ENCODE peak calls at places on chromosomes 4 and X, in four cellular contexts. E, Y, M and L are unnamed samples. For H3K36me3, the result is how much of the 10 kb centered on the place peaks cover.

GRCh38 chr4:74112399-74113090 is 13.6 kb upstream of the CXCL2 start:
- DNase-seq in E (peak), M (peak), Y (no peak), L (no peak)

GRCh38 chrX:40171513-40172168 is 73.9 kb upstream of the BCOR start:
- DNase-seq in Y (peak), M (peak), E (peak), L (no peak)

GRCh38 chr4:518569-519083 is 19.6 kb downstream of the PIGG start:
- DNase-seq in E (no peak), M (no peak), Y (peak), L (no peak)

GRCh38 chrX:70219938-70220764 is 14.3 kb upstream of the AWAT1 start:
- DNase-seq in Y (no peak), M (peak), E (peak), L (no peak)

GRCh38 chr4:86704601-86705000 is 110.5 kb downstream of the PTPN13 start:
- DNase-seq in Y (no peak), E (no peak), M (no peak), L (no peak)

GRCh38 chr4:54941994-54942552 is 183.3 kb downstream of the KDR start:
- DNase-seq in Y (no peak), E (no peak), M (peak), L (no peak)

GRCh38 chr4:186104114-186104894 is at the start of gene FAM149A:
- DNase-seq in M (peak), Y (peak), E (no peak), L (no peak)

GRCh38 chrX:74178536-74178935 is 125.4 kb upstream of the ZCCHC13 start:
- DNase-seq in M (no peak), E (no peak), Y (peak), L (no peak)

GRCh38 chr4:168797176-168797575 is 212.9 kb downstream of the CBR4 start:
- DNase-seq in M (peak), E (peak), Y (no peak), L (no peak)

GRCh38 chr4:128709268-128709667 is 100.2 kb upstream of the JADE1 start:
- DNase-seq in E (no peak), M (no peak), Y (no peak), L (no peak)

GRCh38 chrX:138349351-138349750 is 362.2 kb downstream of the FGF13 start:
- DNase-seq in M (no peak), Y (no peak), E (no peak), L (no peak)

GRCh38 chr4:6722891-6723290 is 6.9 kb downstream of the BLOC1S4 start:
- DNase-seq in M (no peak), Y (no peak), E (no peak), L (no peak)

GRCh38 chrX:119236599-119237525 is 777 bp downstream of the PGRMC1 start:
- DNase-seq in M (peak), Y (peak), E (peak), L (no peak)

GRCh38 chr4:101708640-101709039 is 81.9 kb upstream of the BANK1 start:
- DNase-seq in M (no peak), E (no peak), Y (no peak), L (no peak)

GRCh38 chr4:125011646-125012045 is 299.1 kb upstream of the ANKRD50 start:
- DNase-seq in E (no peak), M (peak), Y (no peak), L (no peak)

GRCh38 chr4:70613893-70614572 is 14.5 kb upstream of the ENAM start:
- DNase-seq in E (no peak), Y (no peak), M (peak), L (no peak)

GRCh38 chr4:31089815-31090214 is 369.6 kb downstream of the PCDH7 start:
- DNase-seq in E (peak), M (peak), Y (no peak), L (no peak)

GRCh38 chr4:39699676-39700409 is 1.9 kb downstream of the UBE2K start:
- DNase-seq in Y (no peak), E (peak), M (peak), L (no peak)

GRCh38 chrX:13646154-13646549 is 6.8 kb upstream of the TCEANC start:
- DNase-seq in Y (peak), E (peak), M (peak), L (no peak)

GRCh38 chrX:120647127-120647526 is 17.3 kb upstream of the C1GALT1C1 start:
- DNase-seq in M (no peak), Y (no peak), E (no peak), L (no peak)

GRCh38 chrX:56763556-56764152 is 34.6 kb downstream of the NBDY start:
- DNase-seq in Y (peak), E (peak), M (no peak), L (peak)

GRCh38 chr4:156598138-156598681 is 373.4 kb downstream of the PDGFC start:
- DNase-seq in M (peak), Y (no peak), E (peak), L (no peak)

GRCh38 chrX:44945736-44946135 is 72.7 kb downstream of the KDM6A start:
- DNase-seq in E (no peak), M (no peak), Y (no peak), L (no peak)

GRCh38 chr4:72701987-72702819 is 133.2 kb upstream of the ADAMTS3 start:
- DNase-seq in Y (no peak), M (peak), E (peak), L (no peak)

GRCh38 chr4:40978548-40978947 is 228.8 kb downstream of the NSUN7 start:
- DNase-seq in E (no peak), Y (no peak), M (no peak), L (no peak)

GRCh38 chr4:158261480-158261879 is 51.2 kb downstream of the TMEM144 start:
- DNase-seq in E (no peak), M (no peak), Y (no peak), L (no peak)

GRCh38 chrX:29662759-29663503 is 552.4 kb upstream of the MAGEB2 start:
- DNase-seq in Y (no peak), E (peak), M (peak), L (no peak)

GRCh38 chr4:143375326-143376073 is 38.8 kb downstream of the GAB1 start:
- DNase-seq in Y (no peak), M (no peak), E (no peak), L (no peak)
- TF ChIP-seq CTCF in Y (peak), M (peak), E (peak), L (peak)

GRCh38 chr4:1730532-1731135 is 9.3 kb downstream of the TACC3 start:
- DNase-seq in E (no peak), M (no peak), Y (no peak), L (no peak)
- H3K36me3 ChIP-seq in E (under half), M (under half), Y (half or more), L (under half)

DNA sequence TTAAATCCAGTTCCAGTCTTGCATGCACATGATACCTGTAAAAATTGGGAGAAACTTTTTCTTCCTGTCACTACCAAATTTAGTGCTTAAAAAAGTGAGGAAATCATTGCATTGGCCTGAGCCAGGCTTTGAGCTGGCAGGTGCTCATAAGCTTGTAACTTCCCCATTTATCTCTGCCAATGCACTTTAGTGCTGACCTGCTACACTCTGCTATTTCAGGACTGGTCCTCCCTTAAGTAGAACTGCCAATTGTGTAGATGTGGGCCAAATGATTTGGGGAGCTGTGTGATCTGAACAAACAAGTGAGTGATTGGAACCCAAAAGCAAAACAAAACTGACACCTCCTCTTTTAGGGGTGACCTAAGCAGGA is 51.8 kb downstream of the ZNF827 start:
- DNase-seq in M (no peak), E (no peak), Y (no peak), L (no peak)
- H3K27ac ChIP-seq in M (peak), E (no peak), Y (no peak), L (no peak)

GRCh38 chr4:42328978-42329377 is 68.3 kb upstream of the SHISA3 start:
- DNase-seq in E (no peak), Y (no peak), M (no peak), L (no peak)

GRCh38 chr4:42331040-42331439 is 66.2 kb upstream of the SHISA3 start:
- DNase-seq in Y (no peak), E (no peak), M (no peak), L (no peak)

GRCh38 chr4:42330291-42330690 is 67.0 kb upstream of the SHISA3 start:
- DNase-seq in Y (no peak), M (no peak), E (no peak), L (no peak)

GRCh38 chr4:42329421-42329820 is 67.9 kb upstream of the SHISA3 start:
- DNase-seq in E (no peak), Y (no peak), M (no peak), L (no peak)

DNA sequence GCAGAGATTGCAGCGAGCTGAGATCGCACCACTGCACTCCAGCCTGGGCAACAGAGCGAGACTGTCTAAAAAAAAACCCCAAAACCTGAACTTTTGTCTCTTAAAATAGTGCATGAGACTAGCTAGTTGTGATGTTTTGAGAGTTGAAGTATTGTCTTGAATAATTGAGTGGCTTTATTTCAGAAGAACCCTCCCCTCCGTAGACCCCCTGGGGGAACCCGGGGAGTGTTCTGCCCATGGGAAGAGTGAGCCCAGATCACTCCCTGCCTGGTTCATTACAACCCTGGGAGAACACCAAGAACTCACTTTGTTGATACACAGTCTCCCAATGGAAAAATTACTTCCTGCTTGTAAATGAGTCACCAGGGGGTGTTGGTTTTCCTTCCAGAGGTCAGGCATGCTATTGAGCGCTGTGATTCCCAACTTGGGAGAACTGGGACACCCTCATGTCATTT is 65.3 kb upstream of the SHISA3 start:
- DNase-seq in Y (no peak), E (peak), M (peak), L (peak)
- TF ChIP-seq CTCF in Y (no peak), E (no peak), M (no peak), L (no peak)